ENCODE peak calls at places on chromosomes 12 and 14, in four cellular contexts. N is K562, I is HCT116, G is HepG2. A is an unnamed sample. For H3K9me3, the result is how much of the 10 kb centered on the place peaks cover.

GRCh38 chr12:27081668-27082091 is 698 bp downstream of the C12orf71 start:
- DNase-seq in N (no peak), I (no peak), G (peak), A (no peak)

GRCh38 chr12:56151672-56152131 is 685 bp upstream of the MYL6B start:
- DNase-seq in N (peak), I (peak), G (peak), A (peak)

GRCh38 chr12:47383942-47384341 is 304.2 kb upstream of the AMIGO2 start:
- DNase-seq in N (no peak), I (no peak), G (no peak), A (no peak)

GRCh38 chr12:121465921-121466799 is 66.2 kb downstream of the RNF34 start:
- DNase-seq in N (no peak), I (no peak), G (no peak), A (no peak)

GRCh38 chr14:74593241-74593985 is 18.6 kb downstream of the LTBP2 start:
- DNase-seq in N (no peak), I (no peak), G (peak), A (no peak)

GRCh38 chr12:67661311-67662011 is 12.9 kb downstream of the DYRK2 start:
- DNase-seq in N (no peak), I (no peak), G (no peak), A (no peak)

GRCh38 chr12:40171501-40171900 is 53.3 kb upstream of the LRRK2 start:
- DNase-seq in N (no peak), I (no peak), G (no peak), A (no peak)

GRCh38 chr12:98701166-98701565 is 56.1 kb downstream of the APAF1 start:
- DNase-seq in N (no peak), I (no peak), G (no peak), A (no peak)

GRCh38 chr12:120698677-120699076 is 11.6 kb upstream of the UNC119B start:
- DNase-seq in N (no peak), I (no peak), G (no peak), A (no peak)

GRCh38 chr14:74980746-74981661 is 21.7 kb upstream of the EIF2B2 start:
- DNase-seq in N (peak), I (no peak), G (no peak), A (no peak)

GRCh38 chr12:127115468-127116035 is 1151.4 kb upstream of the TMEM132C start:
- DNase-seq in N (no peak), I (no peak), G (no peak), A (no peak)

GRCh38 chr14:67151082-67151666 is 38.1 kb upstream of the GARIN2 start:
- DNase-seq in N (no peak), I (no peak), G (no peak), A (no peak)

GRCh38 chr14:86858591-86858990 is 1134.4 kb downstream of the GALC start:
- DNase-seq in N (no peak), I (no peak), G (no peak), A (no peak)

GRCh38 chr12:89663577-89664357 is 44.9 kb downstream of the ATP2B1 start:
- DNase-seq in N (peak), I (no peak), G (no peak), A (no peak)

GRCh38 chr12:82805812-82806497 is 119.2 kb downstream of the TMTC2 start:
- DNase-seq in N (no peak), I (no peak), G (no peak), A (no peak)

GRCh38 chr12:98828802-98829600 is 183.9 kb downstream of the APAF1 start:
- DNase-seq in N (no peak), I (no peak), G (peak), A (no peak)

GRCh38 chr12:123120452-123121166 is 30.3 kb downstream of the PITPNM2 start:
- DNase-seq in N (no peak), I (no peak), G (no peak), A (no peak)

GRCh38 chr14:62597143-62597542 is 448.1 kb downstream of the KCNH5 start:
- DNase-seq in N (no peak), I (no peak), G (no peak), A (no peak)
- H3K9me3 ChIP-seq in N (under half), I (under half), G (half or more), A (under half)

GRCh38 chr14:21269252-21270046 is at the start of gene HNRNPC:
- DNase-seq in N (peak), I (peak), G (peak), A (peak)
- TF ChIP-seq REST in N (no peak), I (no peak), G (peak), A (no peak)

DNA sequence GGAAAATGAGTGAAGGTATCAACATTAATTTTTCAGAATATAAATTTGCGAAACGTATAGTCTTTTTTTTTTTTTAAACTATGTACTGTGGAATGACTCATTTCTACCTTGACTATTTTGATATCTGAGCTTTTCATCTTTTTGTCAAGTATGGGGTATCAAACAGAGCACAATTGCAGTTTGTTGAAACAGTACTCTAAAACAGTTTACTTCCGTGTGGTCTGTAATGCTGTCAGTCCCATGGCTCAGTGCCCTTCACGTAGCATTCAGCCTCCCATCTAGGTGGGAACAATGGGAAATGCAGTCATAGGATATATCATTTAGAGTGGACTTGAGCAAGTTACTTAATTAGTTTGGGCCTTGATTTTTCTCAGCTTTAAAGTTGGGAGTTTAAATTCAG is 139.5 kb downstream of the ERC1 start:
- DNase-seq in N (no peak), I (peak), G (peak), A (no peak)
- TF ChIP-seq TCF7L2 in N (no peak), I (no peak), G (no peak), A (no peak)

GRCh38 chr12:132921685-132922084 is 34.3 kb upstream of the CHFR start:
- DNase-seq in N (peak), I (peak), G (no peak), A (no peak)
- H3K9me3 ChIP-seq in N (under half), I (under half), G (half or more), A (half or more)

GRCh38 chr12:57744194-57744776 is 554 bp upstream of the TSPAN31 start:
- DNase-seq in N (peak), I (peak), G (no peak), A (peak)
- TF ChIP-seq REST in N (no peak), I (no peak), G (peak), A (no peak)

GRCh38 chr14:104401785-104402184 is 177.8 kb upstream of the C14orf180 start:
- DNase-seq in N (no peak), I (no peak), G (no peak), A (no peak)

GRCh38 chr14:104405566-104406226 is 173.9 kb upstream of the C14orf180 start:
- DNase-seq in N (no peak), I (no peak), G (no peak), A (no peak)

GRCh38 chr14:104400355-104400754 is 179.2 kb upstream of the C14orf180 start:
- DNase-seq in N (no peak), I (no peak), G (no peak), A (no peak)

GRCh38 chr14:104404922-104405321 is 174.6 kb upstream of the C14orf180 start:
- DNase-seq in N (no peak), I (no peak), G (no peak), A (no peak)

DNA sequence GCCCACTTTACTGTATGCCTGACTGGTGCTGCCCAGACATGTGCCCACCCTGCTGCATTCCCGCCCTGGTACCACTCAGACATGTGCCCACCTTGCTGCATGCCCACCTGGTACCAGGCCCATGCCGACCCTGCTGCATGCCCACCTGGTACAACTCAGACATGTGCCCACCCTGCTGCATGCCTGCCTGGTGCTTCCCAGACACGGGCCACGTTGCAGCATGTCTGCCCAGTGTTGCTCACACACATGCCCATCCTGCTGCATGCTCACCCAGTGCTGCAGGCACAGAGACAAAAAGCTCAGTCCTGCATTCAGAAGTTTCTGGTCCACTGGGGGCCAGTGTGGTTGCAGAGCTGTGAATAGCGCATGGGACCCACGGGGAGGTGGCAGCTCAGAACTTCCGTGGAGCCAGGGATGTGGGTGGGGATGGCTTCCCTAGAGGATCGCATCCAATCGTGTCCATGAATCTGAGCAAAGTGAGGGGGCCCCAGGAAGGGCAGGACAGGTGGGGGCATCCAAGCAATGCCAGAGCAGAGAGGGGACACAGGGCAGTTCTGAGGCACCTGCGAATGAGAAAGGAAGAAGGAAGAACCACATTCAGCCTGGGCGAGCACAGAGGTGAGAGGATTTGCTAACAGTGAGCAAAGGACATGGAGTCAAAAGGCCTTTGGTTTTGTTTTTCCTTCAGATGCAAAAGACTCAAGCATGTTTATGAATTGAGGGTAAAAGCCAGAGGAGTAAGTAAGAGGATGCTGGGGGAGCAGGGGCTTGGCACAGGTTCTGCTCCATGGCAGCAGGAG is 175.9 kb upstream of the C14orf180 start:
- DNase-seq in N (no peak), I (no peak), G (no peak), A (no peak)
- TF ChIP-seq TCF7L2 in N (no peak), I (no peak), G (no peak), A (no peak)

DNA sequence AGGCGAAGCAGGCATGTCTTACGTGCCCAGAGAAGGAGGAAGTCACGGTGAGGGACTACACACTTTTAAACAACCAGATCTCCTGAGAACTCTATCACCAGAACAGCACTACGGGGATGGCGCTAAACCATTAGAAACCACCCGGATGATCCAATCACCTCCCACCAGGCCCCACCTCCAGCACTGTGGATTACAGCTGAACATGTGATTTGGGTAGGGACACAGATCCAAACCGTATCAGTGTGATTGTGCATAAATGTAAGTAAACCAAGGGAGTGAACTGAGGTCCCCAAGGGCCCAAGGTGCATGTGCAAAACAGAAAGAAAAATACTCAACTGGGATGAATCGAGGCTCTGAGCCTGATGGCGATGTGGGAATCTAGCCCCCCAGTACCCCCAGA is 134.2 kb downstream of the DICER1 start:
- DNase-seq in N (no peak), I (no peak), G (no peak), A (no peak)
- H3K9me3 ChIP-seq in N (under half), I (under half), G (under half), A (under half)